ENCODE peak calls at places on chromosomes 6 and 20, in nine cellular contexts. H is neural crest cell, X is G401, A is mucosa of gallbladder, F is D341Med, V is MG63, L is endothelial cell of umbilical vein, U is left ventricle myocardium superior, D is mesendoderm. O is an unnamed sample.

GRCh38 chr6:79630883-79631799 is at the start of gene SH3BGRL2:
- DNase-seq in H (peak), X (peak), A (peak), F (peak), V (peak), L (peak), U (peak), D (peak), O (peak)

GRCh38 chr6:53119772-53120409 is 28.8 kb downstream of the GCM1 start:
- DNase-seq in H (no peak), X (no peak), A (peak), F (no peak), V (peak), L (no peak), U (no peak), D (peak), O (no peak)

GRCh38 chr6:25882066-25882496 is 8.0 kb upstream of the SLC17A3 start:
- DNase-seq in H (no peak), X (no peak), A (peak), F (no peak), V (peak), L (peak), U (peak), D (peak), O (no peak)

GRCh38 chr6:114887037-114887436 is 544.2 kb upstream of the HS3ST5 start:
- DNase-seq in H (no peak), X (no peak), A (no peak), F (no peak), V (no peak), L (no peak), U (no peak), D (no peak), O (no peak)

GRCh38 chr6:127201321-127201720 is 65.3 kb upstream of the RNF146 start:
- DNase-seq in H (no peak), X (no peak), A (no peak), F (no peak), V (peak), L (peak), U (no peak), D (peak), O (no peak)

GRCh38 chr6:72464791-72465691 is 156.8 kb upstream of the KCNQ5 start:
- DNase-seq in H (no peak), X (no peak), A (no peak), F (no peak), V (peak), L (no peak), U (no peak), D (peak), O (no peak)

GRCh38 chr6:109512271-109512817 is 29.3 kb upstream of the ZBTB24 start:
- DNase-seq in H (no peak), X (no peak), A (no peak), F (no peak), V (no peak), L (peak), U (no peak), D (no peak), O (no peak)

GRCh38 chr6:7270320-7271204 is 42.4 kb downstream of the SSR1 start:
- DNase-seq in H (no peak), X (no peak), A (peak), F (peak), V (peak), L (no peak), U (no peak), D (no peak), O (peak)

GRCh38 chr20:49868538-49868937 is 46.8 kb downstream of the SPATA2 start:
- DNase-seq in H (no peak), X (no peak), A (no peak), F (no peak), V (no peak), L (no peak), U (no peak), D (no peak), O (no peak)

GRCh38 chr6:170178266-170178560 is 112.7 kb downstream of the DLL1 start:
- DNase-seq in H (no peak), X (no peak), A (no peak), F (peak), V (no peak), L (no peak), U (no peak), D (no peak), O (no peak)

GRCh38 chr6:84847349-84848160 is 83.2 kb upstream of the TBX18 start:
- DNase-seq in H (no peak), X (no peak), A (no peak), F (no peak), V (no peak), L (peak), U (no peak), D (no peak), O (no peak)

GRCh38 chr6:111740506-111740905 is 132.7 kb downstream of the FYN start:
- DNase-seq in H (no peak), X (no peak), A (no peak), F (no peak), V (no peak), L (no peak), U (no peak), D (no peak), O (no peak)

GRCh38 chr20:62368629-62369507 is 1.8 kb upstream of the LAMA5 start:
- DNase-seq in H (peak), X (no peak), A (no peak), F (no peak), V (peak), L (peak), U (peak), D (peak), O (peak)

GRCh38 chr6:134689676-134690447 is 260.0 kb downstream of the ALDH8A1 start:
- DNase-seq in H (no peak), X (peak), A (no peak), F (no peak), V (peak), L (no peak), U (peak), D (no peak), O (no peak)

GRCh38 chr20:10537850-10538480 is 102.9 kb downstream of the SLX4IP start:
- DNase-seq in H (no peak), X (no peak), A (no peak), F (no peak), V (peak), L (no peak), U (no peak), D (no peak), O (no peak)

GRCh38 chr6:3403244-3404154 is 53.4 kb downstream of the SLC22A23 start:
- DNase-seq in H (no peak), X (no peak), A (peak), F (no peak), V (no peak), L (peak), U (no peak), D (peak), O (peak)

GRCh38 chr6:78629154-78629721 is 238.1 kb upstream of the IRAK1BP1 start:
- DNase-seq in H (no peak), X (no peak), A (peak), F (no peak), V (peak), L (peak), U (no peak), D (peak), O (no peak)

GRCh38 chr6:170295519-170296422 is 4.9 kb upstream of the DLL1 start:
- DNase-seq in H (peak), X (no peak), A (no peak), F (peak), V (peak), L (peak), U (no peak), D (peak), O (no peak)

GRCh38 chr20:49186535-49187329 is 1.4 kb downstream of the STAU1 start:
- DNase-seq in H (no peak), X (peak), A (peak), F (peak), V (peak), L (peak), U (peak), D (peak), O (peak)

GRCh38 chr6:105546748-105547147 is 143.9 kb upstream of the PREP start:
- DNase-seq in H (no peak), X (no peak), A (no peak), F (no peak), V (no peak), L (no peak), U (no peak), D (no peak), O (no peak)

GRCh38 chr6:44705611-44706010 is 318.1 kb downstream of the CDC5L start:
- DNase-seq in H (no peak), X (no peak), A (no peak), F (no peak), V (peak), L (no peak), U (no peak), D (no peak), O (no peak)

GRCh38 chr20:10648651-10649050 is 25.1 kb downstream of the JAG1 start:
- DNase-seq in H (no peak), X (no peak), A (no peak), F (no peak), V (peak), L (no peak), U (no peak), D (peak), O (no peak)

GRCh38 chr6:163816441-163816840 is 401.9 kb downstream of the QKI start:
- DNase-seq in H (no peak), X (no peak), A (no peak), F (no peak), V (peak), L (no peak), U (no peak), D (no peak), O (no peak)

GRCh38 chr6:43172127-43173007 is 1.3 kb downstream of the SRF start:
- DNase-seq in H (peak), X (peak), A (peak), F (peak), V (peak), L (peak), U (peak), D (peak), O (peak)

GRCh38 chr20:2838847-2839671 is 1.4 kb downstream of the PCED1A start:
- DNase-seq in H (no peak), X (no peak), A (no peak), F (no peak), V (no peak), L (no peak), U (no peak), D (no peak), O (no peak)

GRCh38 chr6:48110436-48111142 is 408 bp downstream of the PTCHD4 start:
- DNase-seq in H (no peak), X (no peak), A (no peak), F (no peak), V (no peak), L (peak), U (no peak), D (no peak), O (no peak)

GRCh38 chr6:46452312-46452917 is 38.8 kb downstream of the RCAN2 start:
- DNase-seq in H (no peak), X (peak), A (no peak), F (no peak), V (no peak), L (no peak), U (no peak), D (no peak), O (no peak)

GRCh38 chr6:52416629-52417151 is 3.5 kb upstream of the EFHC1 start:
- DNase-seq in H (peak), X (peak), A (peak), F (peak), V (peak), L (peak), U (no peak), D (peak), O (peak)

O was measured in lung.